ENCODE peak calls at places on chromosomes 5 and 9, in six cellular contexts. R, B, Y, V, L and X are unnamed samples.

GRCh38 chr5:76451046-76451701 is 48.1 kb downstream of the IQGAP2 start:
- DNase-seq in R (no peak), B (no peak), Y (no peak), V (no peak), L (no peak), X (no peak)

GRCh38 chr5:91007251-91007650 is 375.9 kb downstream of the ARRDC3 start:
- DNase-seq in R (no peak), B (no peak), Y (no peak), V (no peak), L (no peak), X (no peak)

GRCh38 chr5:97131139-97131710 is 11.2 kb downstream of the LIX1 start:
- DNase-seq in R (no peak), B (no peak), Y (peak), V (peak), L (no peak), X (no peak)

GRCh38 chr5:149448831-149449714 is 70.0 kb upstream of the IL17B start:
- DNase-seq in R (no peak), B (no peak), Y (peak), V (no peak), L (no peak), X (no peak)

GRCh38 chr5:154860123-154860522 is 1.7 kb downstream of the CNOT8 start:
- DNase-seq in R (no peak), B (peak), Y (peak), V (no peak), L (no peak), X (no peak)

GRCh38 chr5:137453476-137454080 is 45.5 kb downstream of the SPOCK1 start:
- DNase-seq in R (no peak), B (no peak), Y (peak), V (no peak), L (no peak), X (no peak)

GRCh38 chr9:91192785-91193657 is 168.7 kb downstream of the AUH start:
- DNase-seq in R (peak), B (peak), Y (peak), V (peak), L (no peak), X (no peak)

GRCh38 chr5:95439801-95440493 is 48.8 kb downstream of the FAM81B start:
- DNase-seq in R (no peak), B (no peak), Y (no peak), V (no peak), L (no peak), X (no peak)

GRCh38 chr9:32954642-32955041 is 46.8 kb downstream of the APTX start:
- DNase-seq in R (peak), B (no peak), Y (peak), V (peak), L (no peak), X (no peak)

GRCh38 chr9:107274953-107275422 is 8.1 kb upstream of the RAD23B start:
- DNase-seq in R (no peak), B (no peak), Y (peak), V (peak), L (no peak), X (no peak)

GRCh38 chr5:463952-464351 is 21.0 kb downstream of the EXOC3 start:
- DNase-seq in R (no peak), B (peak), Y (no peak), V (no peak), L (no peak), X (no peak)

GRCh38 chr5:171541380-171541779 is 121.9 kb downstream of the FGF18 start:
- DNase-seq in R (no peak), B (no peak), Y (no peak), V (no peak), L (no peak), X (no peak)

GRCh38 chr5:57155033-57155432 is 18.8 kb upstream of the GPBP1 start:
- DNase-seq in R (no peak), B (no peak), Y (no peak), V (no peak), L (no peak), X (no peak)

GRCh38 chr5:1445313-1445894 is at the start of gene SLC6A3:
- DNase-seq in R (no peak), B (no peak), Y (no peak), V (no peak), L (peak), X (no peak)

GRCh38 chr9:38130724-38131123 is 61.7 kb upstream of the SHB start:
- DNase-seq in R (peak), B (no peak), Y (no peak), V (no peak), L (no peak), X (no peak)

GRCh38 chr5:177973066-177973635 is 22.9 kb downstream of the PROP1 start:
- DNase-seq in R (no peak), B (no peak), Y (no peak), V (no peak), L (no peak), X (no peak)

GRCh38 chr9:136825295-136826187 is 16.7 kb upstream of the AJM1 start:
- DNase-seq in R (peak), B (no peak), Y (no peak), V (no peak), L (no peak), X (no peak)

GRCh38 chr9:33151007-33151557 is 16.1 kb downstream of the B4GALT1 start:
- DNase-seq in R (peak), B (no peak), Y (peak), V (peak), L (no peak), X (no peak)

GRCh38 chr5:173010021-173010420 is 26.4 kb downstream of the ATP6V0E1 start:
- DNase-seq in R (no peak), B (no peak), Y (no peak), V (no peak), L (no peak), X (no peak)

GRCh38 chr5:75265731-75266130 is 29.1 kb upstream of the ANKRD31 start:
- DNase-seq in R (no peak), B (no peak), Y (peak), V (no peak), L (no peak), X (peak)

GRCh38 chr5:54045077-54045792 is 265.1 kb downstream of the ARL15 start:
- DNase-seq in R (peak), B (no peak), Y (no peak), V (no peak), L (no peak), X (no peak)

GRCh38 chr5:165508286-165508685 is 2002.9 kb downstream of the MAT2B start:
- DNase-seq in R (no peak), B (no peak), Y (no peak), V (no peak), L (no peak), X (no peak)

GRCh38 chr5:84487963-84488362 is 103.3 kb upstream of the EDIL3 start:
- DNase-seq in R (no peak), B (no peak), Y (peak), V (no peak), L (no peak), X (no peak)

GRCh38 chr5:175516933-175517823 is 38.8 kb downstream of the SFXN1 start:
- DNase-seq in R (no peak), B (no peak), Y (no peak), V (no peak), L (no peak), X (no peak)

GRCh38 chr5:74402553-74402952 is 238.0 kb downstream of the ENC1 start:
- DNase-seq in R (no peak), B (peak), Y (no peak), V (no peak), L (peak), X (no peak)

GRCh38 chr5:40649493-40650030 is 30.2 kb upstream of the PTGER4 start:
- DNase-seq in R (no peak), B (no peak), Y (no peak), V (no peak), L (no peak), X (no peak)

GRCh38 chr5:56680731-56681130 is 134.6 kb upstream of the MAP3K1 start:
- DNase-seq in R (no peak), B (no peak), Y (no peak), V (no peak), L (no peak), X (no peak)

GRCh38 chr5:155276231-155276630 is 262.7 kb downstream of the KIF4B start:
- DNase-seq in R (no peak), B (no peak), Y (no peak), V (no peak), L (no peak), X (no peak)

GRCh38 chr9:36550135-36550534 is 22.6 kb upstream of the MELK start:
- DNase-seq in R (no peak), B (no peak), Y (no peak), V (no peak), L (no peak), X (no peak)

GRCh38 chr5:109315245-109315644 is 94.5 kb downstream of the PJA2 start:
- DNase-seq in R (no peak), B (no peak), Y (peak), V (no peak), L (no peak), X (no peak)

GRCh38 chr5:125377151-125377550 is 630.7 kb upstream of the ZNF608 start:
- DNase-seq in R (no peak), B (no peak), Y (no peak), V (no peak), L (no peak), X (no peak)

GRCh38 chr5:138955672-138956295 is 80.6 kb upstream of the LRRTM2 start:
- DNase-seq in R (no peak), B (no peak), Y (no peak), V (no peak), L (no peak), X (no peak)

GRCh38 chr5:147303976-147304375 is 69.2 kb downstream of the STK32A start:
- DNase-seq in R (no peak), B (no peak), Y (peak), V (peak), L (no peak), X (no peak)

GRCh38 chr9:38068616-38068865 is 486 bp downstream of the SHB start:
- DNase-seq in R (no peak), B (no peak), Y (peak), V (no peak), L (no peak), X (peak)

GRCh38 chr9:35506359-35506758 is 16.4 kb downstream of the RUSC2 start:
- DNase-seq in R (no peak), B (no peak), Y (no peak), V (no peak), L (no peak), X (no peak)

GRCh38 chr9:35508069-35508468 is 18.2 kb downstream of the RUSC2 start:
- DNase-seq in R (no peak), B (no peak), Y (peak), V (no peak), L (no peak), X (no peak)

GRCh38 chr9:35510366-35510744 is 20.4 kb downstream of the RUSC2 start:
- DNase-seq in R (no peak), B (no peak), Y (no peak), V (no peak), L (no peak), X (no peak)

GRCh38 chr9:35511453-35511852 is 21.5 kb downstream of the RUSC2 start:
- DNase-seq in R (no peak), B (no peak), Y (no peak), V (no peak), L (no peak), X (no peak)

DNA sequence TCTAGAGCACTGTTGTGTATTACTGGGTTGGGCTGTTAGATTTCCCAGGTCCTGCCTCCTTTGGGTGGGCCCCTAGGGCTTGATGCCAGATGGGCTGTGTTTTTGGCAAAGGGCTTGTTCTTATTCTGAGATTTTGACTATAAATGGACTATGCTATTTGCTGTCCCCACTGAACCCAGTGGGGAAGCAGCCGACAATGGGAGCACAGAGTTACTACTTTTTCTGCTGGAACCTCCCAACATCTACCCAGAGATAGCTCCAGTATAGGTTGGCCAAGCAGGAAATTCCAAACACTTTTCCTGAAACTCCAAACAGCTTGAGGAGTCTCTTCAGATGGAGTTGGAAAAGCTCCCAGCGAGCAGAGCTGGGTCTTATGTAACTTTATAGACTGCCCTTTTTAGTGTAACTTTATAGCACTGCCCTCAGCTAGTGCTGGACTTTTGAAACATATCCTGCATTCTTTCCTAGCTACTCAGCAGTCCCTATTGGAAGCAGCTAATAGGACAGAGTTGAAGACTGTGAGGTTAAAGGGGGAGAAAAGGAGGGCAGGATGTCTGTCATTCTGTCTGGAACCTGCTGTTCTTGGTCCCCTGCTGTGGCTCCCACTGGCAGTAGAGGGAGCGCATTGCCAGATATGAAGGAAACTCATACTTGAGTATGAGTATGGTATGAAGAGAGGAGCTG is 21.0 kb downstream of the RUSC2 start:
- DNase-seq in R (peak), B (no peak), Y (peak), V (peak), L (no peak), X (no peak)
- TF ChIP-seq CTCF in R (no peak), B (peak), Y (peak), V (peak), L (no peak), X (no peak)

DNA sequence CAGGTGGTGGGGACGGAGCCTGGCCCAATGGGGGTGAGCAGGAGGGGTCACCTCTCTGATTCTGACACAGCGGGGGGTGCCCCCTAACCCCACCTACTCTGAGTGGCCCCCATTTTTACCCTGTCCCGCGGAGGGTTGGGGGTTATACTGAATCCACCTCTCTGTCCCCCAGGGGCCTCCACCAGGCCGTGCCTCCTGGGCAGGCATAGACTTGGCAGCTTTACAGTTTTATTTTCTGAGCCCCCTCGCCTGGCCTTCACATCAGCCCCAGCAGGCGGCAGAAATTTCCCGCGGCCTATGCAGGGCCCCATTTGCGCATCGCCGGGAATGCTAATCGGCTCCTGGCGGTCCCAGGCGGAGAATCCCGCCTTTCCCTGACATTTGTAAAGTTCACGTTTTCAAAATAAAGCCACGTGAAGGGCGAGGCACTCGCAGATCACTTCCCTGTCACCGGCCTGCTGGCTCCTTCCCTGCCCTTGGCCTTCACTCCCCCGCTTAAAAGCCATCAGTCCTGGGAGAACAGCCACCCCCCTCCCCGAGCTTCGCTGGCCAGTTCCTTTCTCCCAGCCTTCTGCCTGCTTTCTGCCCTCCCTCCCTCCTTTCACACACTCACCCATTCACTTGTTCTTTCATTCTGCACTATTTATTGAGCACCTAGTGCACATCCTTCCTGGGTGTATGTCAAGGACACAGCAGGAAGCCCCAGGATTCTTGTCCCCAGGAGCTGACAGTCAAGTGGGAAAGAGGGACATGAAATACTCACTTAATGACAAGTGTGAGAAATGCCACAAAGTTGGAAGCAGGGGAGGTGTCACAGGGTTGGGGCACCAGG is 17.5 kb upstream of the LAMC3 start:
- DNase-seq in R (no peak), B (no peak), Y (no peak), V (no peak), L (no peak), X (no peak)
- TF ChIP-seq CTCF in R (no peak), B (no peak), Y (no peak), V (no peak), L (no peak), X (no peak)

GRCh38 chr5:52604151-52604550 is 183.6 kb upstream of the ITGA1 start:
- DNase-seq in R (no peak), B (no peak), Y (no peak), V (no peak), L (no peak), X (no peak)

GRCh38 chr5:52603742-52604141 is 184.0 kb upstream of the ITGA1 start:
- DNase-seq in R (no peak), B (no peak), Y (no peak), V (no peak), L (no peak), X (no peak)

DNA sequence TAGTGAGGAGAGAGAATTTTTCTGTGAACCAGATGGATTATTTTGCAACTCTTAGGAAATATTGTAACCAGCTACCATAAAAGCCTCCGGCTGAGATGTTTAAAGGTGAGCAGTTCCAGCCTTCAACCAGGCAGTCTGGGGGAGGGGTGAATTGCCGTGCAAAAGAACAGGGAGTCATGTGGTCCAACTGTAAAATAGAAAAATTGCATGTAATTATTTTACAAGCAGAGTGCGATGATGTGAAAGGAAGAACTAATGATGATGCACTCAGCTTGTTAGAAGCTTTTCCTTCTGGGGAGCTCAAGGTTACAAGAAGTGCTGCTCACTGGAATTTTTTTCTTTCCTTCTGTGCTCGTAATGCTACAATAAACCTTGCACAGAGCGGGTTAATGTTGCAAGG is 188.8 kb upstream of the ITGA1 start:
- DNase-seq in R (no peak), B (no peak), Y (no peak), V (no peak), L (no peak), X (no peak)
- TF ChIP-seq CTCF in R (no peak), B (no peak), Y (no peak), V (no peak), L (no peak), X (no peak)

GRCh38 chr5:61906820-61907219 is 399.2 kb upstream of the KIF2A start:
- DNase-seq in R (no peak), B (no peak), Y (no peak), V (no peak), L (no peak), X (no peak)
- TF ChIP-seq CTCF in R (no peak), B (no peak), Y (no peak), V (no peak), L (no peak), X (no peak)